ENCODE peak calls at places on chromosomes 4 and X, in four cellular contexts. B, P, J and N are unnamed samples.

GRCh38 chr4:158535130-158535614 is 13.5 kb downstream of the RXFP1 start:
- DNase-seq in P (no peak), B (no peak), J (no peak), N (no peak)

GRCh38 chr4:8846864-8847263 is 24.8 kb downstream of the HMX1 start:
- DNase-seq in P (no peak), J (no peak), B (no peak), N (no peak)

GRCh38 chr4:118751634-118752293 is 66.6 kb downstream of the METTL14 start:
- DNase-seq in B (no peak), J (no peak), P (no peak), N (no peak)

GRCh38 chrX:136183175-136183574 is 35.8 kb downstream of the FHL1 start:
- DNase-seq in B (no peak), P (no peak), J (no peak), N (no peak)

GRCh38 chr4:119300072-119300387 is 21.9 kb downstream of the FABP2 start:
- DNase-seq in P (peak), B (peak), J (peak), N (peak)

GRCh38 chrX:49986058-49986457 is 63.7 kb downstream of the CLCN5 start:
- DNase-seq in J (no peak), B (peak), P (no peak), N (no peak)

GRCh38 chr4:39285111-39285795 is 80.9 kb downstream of the RFC1 start:
- DNase-seq in P (no peak), B (no peak), J (no peak), N (no peak)

GRCh38 chr4:89482926-89483595 is 175.5 kb upstream of the GPRIN3 start:
- DNase-seq in B (no peak), J (no peak), P (no peak), N (no peak)

DNA sequence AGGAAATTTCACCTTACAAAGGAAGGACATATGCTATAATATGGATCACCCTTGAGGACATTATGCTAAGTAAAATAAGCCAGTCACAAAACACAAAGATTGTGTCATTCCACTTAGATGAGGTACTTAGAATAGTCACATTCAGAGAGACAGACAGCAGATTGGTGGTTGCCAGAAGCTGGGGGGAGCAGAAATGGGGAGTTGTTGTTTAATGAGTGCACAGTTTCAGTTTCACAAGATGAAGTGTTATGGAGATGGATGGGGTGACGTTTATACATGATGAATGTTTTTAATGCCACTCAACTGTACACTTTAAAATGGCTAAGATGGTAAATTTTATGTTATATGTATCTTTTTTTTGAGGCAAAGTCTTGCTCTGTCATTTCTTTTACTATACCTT is 14.8 kb upstream of the SPON2 start:
- DNase-seq in B (no peak), J (no peak), P (no peak), N (no peak)
- TF ChIP-seq USF1 in B (no peak), J (no peak), P (no peak), N (no peak)

GRCh38 chr4:142406917-142407501 is 439.1 kb downstream of the INPP4B start:
- DNase-seq in P (no peak), B (no peak), J (no peak), N (no peak)
- TF ChIP-seq USF1 in P (no peak), B (no peak), J (no peak), N (no peak)

GRCh38 chrX:2548731-2549423 is 48.1 kb upstream of the DHRSX start:
- DNase-seq in B (no peak), J (no peak), P (no peak), N (peak)
- TF ChIP-seq USF1 in B (no peak), J (no peak), P (no peak), N (no peak)

GRCh38 chr4:110163327-110164070 is 34.9 kb downstream of the ELOVL6 start:
- DNase-seq in B (no peak), P (no peak), J (no peak), N (no peak)
- TF ChIP-seq USF1 in B (no peak), P (no peak), J (no peak), N (no peak)

GRCh38 chr4:10926025-10926424 is 241.5 kb upstream of the CLNK start:
- DNase-seq in J (no peak), B (no peak), P (no peak), N (no peak)
- TF ChIP-seq USF1 in J (no peak), B (no peak), P (no peak), N (no peak)

DNA sequence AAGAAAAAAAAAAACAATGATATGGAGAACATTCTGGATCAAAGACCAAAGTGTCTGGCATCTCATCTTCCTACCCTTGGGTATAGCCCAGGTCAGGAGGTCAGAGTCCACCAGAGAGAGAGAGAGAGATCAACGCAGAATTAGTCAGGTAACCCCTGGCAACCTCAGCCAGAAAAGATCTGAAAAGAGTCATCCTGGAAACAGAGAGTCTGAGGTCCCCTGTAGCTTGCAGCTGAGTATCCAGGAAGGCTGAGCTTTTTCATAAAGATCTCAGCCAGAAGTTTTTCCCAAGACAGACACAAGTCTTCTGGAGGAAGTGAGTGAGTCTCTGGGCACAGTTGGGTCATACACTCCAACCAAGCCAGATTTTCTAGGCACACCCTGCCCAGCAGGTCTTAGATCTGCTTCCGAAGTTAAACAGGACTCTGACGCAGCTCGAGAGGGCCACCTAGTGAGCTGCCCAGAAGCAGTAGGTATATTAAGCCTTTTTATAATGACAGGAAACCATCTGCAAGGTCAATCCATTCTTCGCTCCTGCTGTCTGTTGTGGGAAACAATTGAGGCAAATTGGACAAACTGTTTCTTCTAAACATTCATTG is 35.7 kb downstream of the ACE2 start:
- DNase-seq in J (peak), B (peak), P (peak), N (peak)
- TF ChIP-seq USF1 in J (no peak), B (no peak), P (no peak), N (no peak)